ENCODE peak calls at places on chromosomes 5 and 9, in five cellular contexts. Y is sigmoid colon, P is bronchial epithelial cell, N is B cell, Z is GM10248. V is an unnamed sample.

GRCh38 chr5:28703651-28704260 is 1665.4 kb upstream of the CDH9 start:
- DNase-seq in Y (no peak), P (peak), N (no peak), Z (no peak), V (no peak)

GRCh38 chr9:129637673-129638439 is 4.1 kb downstream of the ASB6 start:
- DNase-seq in Y (no peak), P (no peak), N (no peak), Z (no peak), V (no peak)

GRCh38 chr5:174065528-174066189 is 20.2 kb downstream of the NSG2 start:
- DNase-seq in Y (no peak), P (no peak), N (no peak), Z (no peak), V (no peak)

GRCh38 chr5:10278658-10279279 is 28.7 kb downstream of the CCT5 start:
- DNase-seq in Y (no peak), P (no peak), N (no peak), Z (no peak), V (no peak)

GRCh38 chr9:71690058-71690691 is 78.1 kb downstream of the CEMIP2 start:
- DNase-seq in Y (no peak), P (peak), N (no peak), Z (no peak), V (no peak)

GRCh38 chr9:76789850-76790249 is 25.6 kb downstream of the PCA3 start:
- DNase-seq in Y (no peak), P (no peak), N (no peak), Z (no peak), V (no peak)

GRCh38 chr5:146091881-146092280 is 13.5 kb downstream of the PLAC8L1 start:
- DNase-seq in Y (no peak), P (peak), N (no peak), Z (no peak), V (no peak)

GRCh38 chr9:88197016-88197415 is 58.7 kb upstream of the SPATA31C2 start:
- DNase-seq in Y (no peak), P (peak), N (no peak), Z (no peak), V (no peak)

GRCh38 chr9:93646640-93647178 is 70.3 kb downstream of the PHF2 start:
- DNase-seq in Y (no peak), P (no peak), N (no peak), Z (no peak), V (no peak)

GRCh38 chr9:22722492-22722891 is 275.9 kb downstream of the DMRTA1 start:
- DNase-seq in Y (no peak), P (peak), N (no peak), Z (no peak), V (no peak)

GRCh38 chr9:130715270-130716077 is 21.9 kb downstream of the EXOSC2 start:
- DNase-seq in Y (no peak), P (peak), N (no peak), Z (no peak), V (no peak)

GRCh38 chr9:106716820-106717219 is 146.1 kb upstream of the ZNF462 start:
- DNase-seq in Y (no peak), P (no peak), N (no peak), Z (no peak), V (no peak)

GRCh38 chr5:35345222-35345621 is 114.9 kb upstream of the PRLR start:
- DNase-seq in Y (no peak), P (no peak), N (no peak), Z (no peak), V (no peak)
- TF ChIP-seq CTCF in Y (no peak), P (no peak), N (no peak), Z (peak), V (peak)

GRCh38 chr5:12019306-12019705 is 115.1 kb upstream of the CTNND2 start:
- DNase-seq in Y (no peak), P (no peak), N (no peak), Z (no peak), V (no peak)

GRCh38 chr5:12022444-12022843 is 118.2 kb upstream of the CTNND2 start:
- DNase-seq in Y (no peak), P (no peak), N (no peak), Z (no peak), V (no peak)

DNA sequence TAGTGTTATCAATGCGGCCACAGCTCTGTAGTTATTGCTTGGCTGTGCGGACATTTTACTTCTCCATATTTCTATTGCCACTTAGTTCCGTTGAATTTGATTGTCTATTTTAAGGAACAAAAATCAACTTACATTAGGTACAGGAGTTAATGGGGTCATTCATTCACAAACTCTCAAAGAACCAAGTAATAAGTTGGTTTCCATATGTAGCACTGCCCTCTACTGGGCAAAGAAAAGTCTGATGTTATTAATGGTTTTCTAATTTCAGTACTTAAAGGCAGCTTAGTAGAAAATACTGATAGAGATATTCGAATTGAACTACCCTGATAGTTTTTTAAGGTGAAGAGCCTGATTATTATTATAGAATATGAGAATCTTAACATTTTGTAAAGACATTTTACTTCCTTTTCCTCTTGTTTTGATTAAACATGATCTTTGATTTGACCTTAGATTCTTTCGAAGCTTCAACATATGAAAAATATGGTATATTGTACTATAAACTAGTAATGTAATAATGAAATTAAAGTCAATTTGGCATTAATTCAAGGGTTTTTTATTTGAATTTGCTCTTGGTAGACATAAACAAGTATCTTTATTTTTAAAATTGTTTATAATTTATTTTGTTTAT is 119.5 kb upstream of the CTNND2 start:
- DNase-seq in Y (no peak), P (peak), N (no peak), Z (peak), V (peak)
- TF ChIP-seq CTCF in Y (no peak), P (peak), N (peak), Z (peak), V (peak)

GRCh38 chr5:150111121-150111520 is 24.8 kb upstream of the CSF1R start:
- DNase-seq in Y (no peak), P (no peak), N (no peak), Z (no peak), V (no peak)
- TF ChIP-seq CTCF in Y (no peak), P (no peak), N (no peak), Z (no peak), V (no peak)

GRCh38 chr5:157336423-157336744 is 70.5 kb downstream of the CYFIP2 start:
- DNase-seq in Y (no peak), P (no peak), N (no peak), Z (no peak), V (no peak)

GRCh38 chr5:157327771-157328170 is 61.8 kb downstream of the CYFIP2 start:
- DNase-seq in Y (no peak), P (no peak), N (no peak), Z (no peak), V (no peak)

GRCh38 chr5:157335534-157336422 is 69.9 kb downstream of the CYFIP2 start:
- DNase-seq in Y (no peak), P (peak), N (no peak), Z (no peak), V (no peak)

GRCh38 chr5:157328277-157328912 is 62.5 kb downstream of the CYFIP2 start:
- DNase-seq in Y (peak), P (peak), N (peak), Z (peak), V (peak)

GRCh38 chr5:157331807-157332206 is 65.9 kb downstream of the CYFIP2 start:
- DNase-seq in Y (no peak), P (no peak), N (no peak), Z (no peak), V (no peak)
- TF ChIP-seq CTCF in Y (no peak), P (no peak), N (no peak), Z (no peak), V (no peak)

DNA sequence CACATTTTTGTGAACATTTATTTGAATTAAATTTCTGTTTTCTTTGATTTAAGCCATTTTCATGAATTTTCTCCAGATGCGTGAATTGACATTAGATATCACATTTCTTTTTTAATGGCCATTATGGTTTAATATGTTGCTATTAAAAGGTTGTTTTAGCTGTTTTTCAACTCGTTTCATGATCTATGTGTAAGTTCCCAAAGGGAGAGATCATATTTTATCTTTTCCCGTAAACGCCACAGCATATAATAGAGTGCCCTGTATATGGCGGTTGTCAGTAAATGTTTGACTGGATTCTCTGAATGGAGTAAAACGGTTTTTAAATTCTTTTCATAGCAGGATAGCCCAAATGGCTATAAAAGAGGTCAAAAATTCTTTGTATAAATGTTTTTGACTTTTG is 35.8 kb downstream of the ZCCHC7 start:
- DNase-seq in Y (no peak), P (no peak), N (no peak), Z (no peak), V (no peak)
- TF ChIP-seq CTCF in Y (no peak), P (no peak), N (no peak), Z (no peak), V (no peak)